ENCODE peak calls at places on chromosomes 1 and 21, in six cellular contexts. One of them, this sample, is unnamed. For H3K27me3, the result is how much of the 10 kb centered on the place peaks cover.

GRCh38 chr1:6800728-6801127 is 15.5 kb downstream of the CAMTA1 start:
- DNase-seq in mammary epithelial cell: no peak
- DNase-seq in PC-3: no peak
- DNase-seq in uterus: no peak
- DNase-seq in fibroblast of lung: peak
- DNase-seq in bronchial epithelial cell: peak
- DNase-seq in this sample: no peak

GRCh38 chr21:15221799-15222386 is 157.1 kb upstream of the NRIP1 start:
- DNase-seq in uterus: no peak
- DNase-seq in bronchial epithelial cell: peak
- DNase-seq in PC-3: peak
- DNase-seq in fibroblast of lung: peak
- DNase-seq in mammary epithelial cell: peak
- DNase-seq in this sample: no peak

GRCh38 chr1:75712306-75712705 is 12.2 kb upstream of the ACADM start:
- DNase-seq in PC-3: peak
- DNase-seq in bronchial epithelial cell: no peak
- DNase-seq in fibroblast of lung: peak
- DNase-seq in mammary epithelial cell: no peak
- DNase-seq in uterus: no peak
- DNase-seq in this sample: no peak

GRCh38 chr1:106268070-106268469 is 788.4 kb upstream of the PRMT6 start:
- DNase-seq in PC-3: peak
- DNase-seq in bronchial epithelial cell: peak
- DNase-seq in uterus: no peak
- DNase-seq in fibroblast of lung: peak
- DNase-seq in mammary epithelial cell: peak
- DNase-seq in this sample: no peak

GRCh38 chr21:16082038-16082816 is 352.4 kb downstream of the USP25 start:
- DNase-seq in PC-3: peak
- DNase-seq in fibroblast of lung: no peak
- DNase-seq in uterus: no peak
- DNase-seq in mammary epithelial cell: no peak
- DNase-seq in bronchial epithelial cell: peak
- DNase-seq in this sample: no peak

GRCh38 chr21:35488941-35489340 is 439.8 kb upstream of the RUNX1 start:
- DNase-seq in PC-3: peak
- DNase-seq in mammary epithelial cell: peak
- DNase-seq in uterus: no peak
- DNase-seq in bronchial epithelial cell: peak
- DNase-seq in fibroblast of lung: peak
- DNase-seq in this sample: no peak

GRCh38 chr21:40556442-40556968 is 290.5 kb downstream of the DSCAM start:
- DNase-seq in fibroblast of lung: no peak
- DNase-seq in mammary epithelial cell: no peak
- DNase-seq in bronchial epithelial cell: no peak
- DNase-seq in uterus: no peak
- DNase-seq in PC-3: no peak
- DNase-seq in this sample: no peak

GRCh38 chr1:184691719-184692324 is 62.8 kb downstream of the EDEM3 start:
- DNase-seq in bronchial epithelial cell: peak
- DNase-seq in PC-3: peak
- DNase-seq in uterus: peak
- DNase-seq in mammary epithelial cell: peak
- DNase-seq in fibroblast of lung: peak
- DNase-seq in this sample: no peak

GRCh38 chr1:45018599-45019230 is 6.7 kb downstream of the UROD start:
- DNase-seq in mammary epithelial cell: peak
- DNase-seq in bronchial epithelial cell: peak
- DNase-seq in PC-3: peak
- DNase-seq in uterus: peak
- DNase-seq in fibroblast of lung: peak
- DNase-seq in this sample: peak

GRCh38 chr1:151166506-151166956 is 587 bp downstream of the SCNM1 start:
- DNase-seq in uterus: no peak
- DNase-seq in bronchial epithelial cell: peak
- DNase-seq in fibroblast of lung: peak
- DNase-seq in mammary epithelial cell: peak
- DNase-seq in PC-3: peak
- DNase-seq in this sample: no peak

GRCh38 chr1:54371038-54371935 is 34.9 kb downstream of the SSBP3 start:
- DNase-seq in fibroblast of lung: no peak
- DNase-seq in mammary epithelial cell: no peak
- DNase-seq in PC-3: no peak
- DNase-seq in bronchial epithelial cell: peak
- DNase-seq in uterus: no peak
- DNase-seq in this sample: no peak

GRCh38 chr1:62433861-62434611 is 2.8 kb upstream of the USP1 start:
- DNase-seq in fibroblast of lung: no peak
- DNase-seq in mammary epithelial cell: no peak
- DNase-seq in bronchial epithelial cell: peak
- DNase-seq in uterus: no peak
- DNase-seq in PC-3: peak
- DNase-seq in this sample: no peak

GRCh38 chr1:170377896-170378634 is 153.9 kb upstream of the GORAB start:
- DNase-seq in bronchial epithelial cell: no peak
- DNase-seq in PC-3: no peak
- DNase-seq in uterus: no peak
- DNase-seq in fibroblast of lung: no peak
- DNase-seq in mammary epithelial cell: no peak
- DNase-seq in this sample: no peak

GRCh38 chr1:65840683-65841082 is 48.0 kb downstream of the PDE4B start:
- DNase-seq in fibroblast of lung: no peak
- DNase-seq in PC-3: no peak
- DNase-seq in uterus: no peak
- DNase-seq in mammary epithelial cell: no peak
- DNase-seq in bronchial epithelial cell: no peak
- DNase-seq in this sample: no peak

GRCh38 chr1:206693592-206693991 is 8.9 kb downstream of the MAPKAPK2 start:
- DNase-seq in bronchial epithelial cell: no peak
- DNase-seq in PC-3: no peak
- DNase-seq in fibroblast of lung: peak
- DNase-seq in uterus: no peak
- DNase-seq in mammary epithelial cell: no peak
- DNase-seq in this sample: no peak

GRCh38 chr1:228548788-228549187 is 61.6 kb downstream of the RNF187 start:
- DNase-seq in uterus: no peak
- DNase-seq in mammary epithelial cell: no peak
- DNase-seq in fibroblast of lung: no peak
- DNase-seq in bronchial epithelial cell: no peak
- DNase-seq in PC-3: no peak
- DNase-seq in this sample: no peak

GRCh38 chr1:966135-966602 is at the start of gene PLEKHN1:
- DNase-seq in mammary epithelial cell: peak
- DNase-seq in PC-3: peak
- DNase-seq in fibroblast of lung: peak
- DNase-seq in bronchial epithelial cell: peak
- DNase-seq in uterus: no peak
- DNase-seq in this sample: no peak

GRCh38 chr1:27607239-27607804 is 3.4 kb upstream of the AHDC1 start:
- DNase-seq in mammary epithelial cell: no peak
- DNase-seq in fibroblast of lung: no peak
- DNase-seq in bronchial epithelial cell: no peak
- DNase-seq in uterus: no peak
- DNase-seq in PC-3: no peak
- DNase-seq in this sample: no peak

GRCh38 chr1:21437341-21437640 is 2.6 kb upstream of the NBPF3 start:
- DNase-seq in bronchial epithelial cell: no peak
- DNase-seq in fibroblast of lung: no peak
- DNase-seq in PC-3: no peak
- DNase-seq in uterus: no peak
- DNase-seq in mammary epithelial cell: no peak
- DNase-seq in this sample: no peak

GRCh38 chr1:31431351-31431750 is 18.3 kb downstream of the SERINC2 start:
- DNase-seq in fibroblast of lung: no peak
- DNase-seq in PC-3: no peak
- DNase-seq in mammary epithelial cell: no peak
- DNase-seq in uterus: no peak
- DNase-seq in bronchial epithelial cell: no peak
- DNase-seq in this sample: no peak

GRCh38 chr1:31434979-31435378 is 22.0 kb downstream of the SERINC2 start:
- DNase-seq in uterus: no peak
- DNase-seq in PC-3: no peak
- DNase-seq in mammary epithelial cell: peak
- DNase-seq in fibroblast of lung: no peak
- DNase-seq in bronchial epithelial cell: peak
- DNase-seq in this sample: no peak

GRCh38 chr1:31432592-31433395 is 19.8 kb downstream of the SERINC2 start:
- DNase-seq in mammary epithelial cell: no peak
- DNase-seq in fibroblast of lung: no peak
- DNase-seq in PC-3: no peak
- DNase-seq in uterus: no peak
- DNase-seq in bronchial epithelial cell: no peak
- DNase-seq in this sample: no peak

GRCh38 chr1:31434101-31434871 is 21.3 kb downstream of the SERINC2 start:
- DNase-seq in uterus: no peak
- DNase-seq in fibroblast of lung: no peak
- DNase-seq in PC-3: no peak
- DNase-seq in bronchial epithelial cell: no peak
- DNase-seq in mammary epithelial cell: no peak
- DNase-seq in this sample: no peak

GRCh38 chr1:31433396-31433930 is 20.4 kb downstream of the SERINC2 start:
- DNase-seq in PC-3: no peak
- DNase-seq in mammary epithelial cell: no peak
- DNase-seq in uterus: no peak
- DNase-seq in bronchial epithelial cell: no peak
- DNase-seq in fibroblast of lung: no peak
- DNase-seq in this sample: no peak
- TF ChIP-seq CTCF in PC-3: no peak
- TF ChIP-seq CTCF in mammary epithelial cell: no peak
- TF ChIP-seq CTCF in uterus: no peak
- TF ChIP-seq CTCF in bronchial epithelial cell: no peak
- TF ChIP-seq CTCF in fibroblast of lung: no peak
- TF ChIP-seq CTCF in this sample: no peak

GRCh38 chr1:5566924-5567323 is 425.3 kb downstream of the NPHP4 start:
- DNase-seq in fibroblast of lung: no peak
- DNase-seq in mammary epithelial cell: no peak
- DNase-seq in PC-3: no peak
- DNase-seq in uterus: no peak
- DNase-seq in bronchial epithelial cell: no peak
- DNase-seq in this sample: no peak
- H3K4me3 ChIP-seq in fibroblast of lung: no peak
- H3K4me3 ChIP-seq in mammary epithelial cell: no peak
- H3K4me3 ChIP-seq in PC-3: no peak
- H3K4me3 ChIP-seq in uterus: no peak
- H3K4me3 ChIP-seq in bronchial epithelial cell: no peak
- H3K4me3 ChIP-seq in this sample: no peak

GRCh38 chr1:165875171-165875570 is 47.8 kb downstream of the UCK2 start:
- DNase-seq in PC-3: no peak
- DNase-seq in uterus: no peak
- DNase-seq in mammary epithelial cell: no peak
- DNase-seq in fibroblast of lung: no peak
- DNase-seq in bronchial epithelial cell: no peak
- DNase-seq in this sample: no peak

GRCh38 chr1:165874643-165875042 is 47.2 kb downstream of the UCK2 start:
- DNase-seq in fibroblast of lung: no peak
- DNase-seq in uterus: no peak
- DNase-seq in mammary epithelial cell: no peak
- DNase-seq in bronchial epithelial cell: no peak
- DNase-seq in PC-3: no peak
- DNase-seq in this sample: no peak

GRCh38 chr1:165877411-165877810 is 50.0 kb downstream of the UCK2 start:
- DNase-seq in bronchial epithelial cell: no peak
- DNase-seq in fibroblast of lung: no peak
- DNase-seq in PC-3: no peak
- DNase-seq in mammary epithelial cell: no peak
- DNase-seq in uterus: no peak
- DNase-seq in this sample: no peak

GRCh38 chr1:165876121-165876520 is 48.7 kb downstream of the UCK2 start:
- DNase-seq in PC-3: no peak
- DNase-seq in uterus: no peak
- DNase-seq in fibroblast of lung: no peak
- DNase-seq in bronchial epithelial cell: no peak
- DNase-seq in mammary epithelial cell: no peak
- DNase-seq in this sample: no peak

DNA sequence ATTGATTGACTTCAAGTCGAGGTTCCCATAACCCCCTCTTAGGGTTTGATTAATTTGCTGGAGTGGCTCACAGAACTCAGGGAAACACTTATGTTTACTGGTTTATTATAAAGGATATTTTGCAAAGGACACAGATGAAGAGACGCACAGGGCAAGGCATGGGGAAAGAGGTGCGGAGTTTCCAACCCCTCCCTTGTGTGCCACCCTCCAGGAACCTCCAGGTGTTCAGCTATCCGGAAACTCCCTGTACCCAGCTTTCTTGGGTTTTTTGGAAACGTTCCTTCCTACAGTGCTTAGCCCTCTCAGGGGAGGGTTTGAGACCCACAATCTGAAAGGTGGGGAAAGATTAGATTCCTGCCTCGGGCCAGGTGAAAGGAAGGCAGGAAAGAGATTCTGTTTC is 48.2 kb downstream of the UCK2 start:
- DNase-seq in fibroblast of lung: no peak
- DNase-seq in PC-3: no peak
- DNase-seq in mammary epithelial cell: no peak
- DNase-seq in bronchial epithelial cell: no peak
- DNase-seq in uterus: no peak
- DNase-seq in this sample: no peak
- H3K27me3 ChIP-seq in fibroblast of lung: under half
- H3K27me3 ChIP-seq in PC-3: under half
- H3K27me3 ChIP-seq in mammary epithelial cell: under half
- H3K27me3 ChIP-seq in bronchial epithelial cell: under half
- H3K27me3 ChIP-seq in uterus: under half
- H3K27me3 ChIP-seq in this sample: under half

GRCh38 chr1:17507916-17508315 is 31.6 kb upstream of the ARHGEF10L start:
- DNase-seq in PC-3: peak
- DNase-seq in bronchial epithelial cell: no peak
- DNase-seq in uterus: no peak
- DNase-seq in mammary epithelial cell: no peak
- DNase-seq in fibroblast of lung: no peak
- DNase-seq in this sample: no peak
- TF ChIP-seq CTCF in PC-3: peak
- TF ChIP-seq CTCF in bronchial epithelial cell: peak
- TF ChIP-seq CTCF in uterus: no peak
- TF ChIP-seq CTCF in mammary epithelial cell: peak
- TF ChIP-seq CTCF in fibroblast of lung: peak
- TF ChIP-seq CTCF in this sample: no peak

GRCh38 chr1:19344831-19345230 is 32.7 kb downstream of the SLC66A1 start:
- DNase-seq in fibroblast of lung: no peak
- DNase-seq in bronchial epithelial cell: no peak
- DNase-seq in uterus: no peak
- DNase-seq in PC-3: no peak
- DNase-seq in mammary epithelial cell: no peak
- DNase-seq in this sample: no peak
- H3K4me3 ChIP-seq in fibroblast of lung: no peak
- H3K4me3 ChIP-seq in bronchial epithelial cell: no peak
- H3K4me3 ChIP-seq in uterus: no peak
- H3K4me3 ChIP-seq in PC-3: no peak
- H3K4me3 ChIP-seq in mammary epithelial cell: no peak
- H3K4me3 ChIP-seq in this sample: no peak